ENCODE peak calls at places on chromosome 20, in five cellular contexts. K is cardiac fibroblast; L is HS-5; Z is activated T-cell treated with anti-CD3 and anti-CD28 coated beads, Interleukin-2, amount 50 U/mL, for 72 hours; V is T-helper 2 cell treated with Interferon-gamma antibody and Interleukin-4, amounts not matched to agents 5 μg/mL and 100 μg/mL, for 36 hours. H is an unnamed sample.
A peak's percentile ranks its signal among the peaks of the same experiment; 100 is the strongest.

GRCh38 chr20:49091762-49092161 is 45.6 kb downstream of the CSE1L start:
- DNase-seq in K (no peak), L (no peak), Z (no peak), V (no peak), H (no peak)

GRCh38 chr20:38111366-38112232 is 53.5 kb downstream of the TGM2 start:
- DNase-seq in K (no peak), L (no peak), Z (no peak), V (no peak), H (no peak)

GRCh38 chr20:58702859-58703648 is 10.5 kb downstream of the NPEPL1 start:
- DNase-seq in K (no peak), L (no peak), Z (no peak), V (no peak), H (no peak)

GRCh38 chr20:34544109-34544793 is 14.3 kb upstream of the MAP1LC3A start:
- DNase-seq in K (no peak), L (no peak), Z (peak; percentile 14), V (no peak), H (no peak)

GRCh38 chr20:40688129-40689099 is 622 bp downstream of the MAFB start:
- DNase-seq in K (no peak), L (no peak), Z (no peak), V (no peak), H (no peak)

GRCh38 chr20:21514553-21515251 is 838 bp upstream of the NKX2-2 start:
- DNase-seq in K (no peak), L (no peak), Z (no peak), V (no peak), H (no peak)

GRCh38 chr20:37651932-37652331 is 41.9 kb upstream of the CTNNBL1 start:
- DNase-seq in K (peak; percentile 53), L (no peak), Z (peak; percentile 34), V (no peak), H (no peak)

GRCh38 chr20:32216396-32217142 is 8.9 kb downstream of the POFUT1 start:
- DNase-seq in K (no peak), L (no peak), Z (no peak), V (no peak), H (no peak)

GRCh38 chr20:49303211-49303610 is 25.4 kb upstream of the ZNFX1 start:
- DNase-seq in K (peak; percentile 74), L (peak; percentile 42), Z (no peak), V (no peak), H (peak; percentile 28)

GRCh38 chr20:56003111-56003800 is 2.1 kb downstream of the CBLN4 start:
- DNase-seq in K (no peak), L (no peak), Z (no peak), V (no peak), H (no peak)

GRCh38 chr20:52785678-52786077 is 186.5 kb upstream of the TSHZ2 start:
- DNase-seq in K (peak; percentile 26), L (peak; percentile 25), Z (no peak), V (no peak), H (no peak)

GRCh38 chr20:63534831-63535651 is 2.1 kb downstream of the PTK6 start:
- DNase-seq in K (no peak), L (no peak), Z (peak; percentile 8), V (no peak), H (no peak)

GRCh38 chr20:51400051-51400926 is 142.2 kb downstream of the NFATC2 start:
- DNase-seq in K (no peak), L (no peak), Z (peak; percentile 83), V (peak; percentile 86), H (no peak)

GRCh38 chr20:23923891-23924435 is 44.4 kb upstream of the CST5 start:
- DNase-seq in K (no peak), L (no peak), Z (no peak), V (no peak), H (no peak)

GRCh38 chr20:1764136-1765033 is 106.8 kb upstream of the SIRPG start:
- DNase-seq in K (peak; percentile 92), L (peak; percentile 43), Z (peak; percentile 66), V (peak; percentile 32), H (peak; percentile 39)

GRCh38 chr20:34249291-34249690 is 8.1 kb downstream of the ASIP start:
- DNase-seq in K (peak; percentile 42), L (no peak), Z (peak; percentile 42), V (peak; percentile 31), H (no peak)

GRCh38 chr20:48877299-48877698 is 44.2 kb upstream of the ARFGEF2 start:
- DNase-seq in K (no peak), L (no peak), Z (no peak), V (no peak), H (no peak)

GRCh38 chr20:63122626-63123025 is 93.3 kb downstream of the YTHDF1 start:
- DNase-seq in K (no peak), L (no peak), Z (no peak), V (no peak), H (no peak)

GRCh38 chr20:51412991-51413471 is 129.5 kb downstream of the NFATC2 start:
- DNase-seq in K (peak; percentile 25), L (no peak), Z (no peak), V (no peak), H (peak; percentile 63)

GRCh38 chr20:16201191-16201590 is 372.1 kb downstream of the KIF16B start:
- DNase-seq in K (no peak), L (no peak), Z (no peak), V (no peak), H (no peak)

GRCh38 chr20:25580711-25581110 is 4.6 kb downstream of the NINL start:
- DNase-seq in K (peak; percentile 47), L (no peak), Z (no peak), V (no peak), H (no peak)

GRCh38 chr20:25196701-25197120 is 1.2 kb downstream of the ENTPD6 start:
- DNase-seq in K (no peak), L (no peak), Z (no peak), V (no peak), H (no peak)

GRCh38 chr20:57843941-57844625 is 134.3 kb upstream of the PMEPA1 start:
- DNase-seq in K (no peak), L (no peak), Z (no peak), V (no peak), H (no peak)

GRCh38 chr20:37850724-37851123 is 52.2 kb upstream of the VSTM2L start:
- DNase-seq in K (no peak), L (no peak), Z (no peak), V (no peak), H (no peak)

GRCh38 chr20:37223053-37223452 is 38.6 kb downstream of the GHRH start:
- DNase-seq in K (peak; percentile 89), L (peak; percentile 91), Z (no peak), V (no peak), H (no peak)

GRCh38 chr20:19711126-19711525 is 46.9 kb upstream of the RIN2 start:
- DNase-seq in K (no peak), L (no peak), Z (no peak), V (no peak), H (no peak)

GRCh38 chr20:3729378-3729777 is 3.1 kb upstream of the HSPA12B start:
- DNase-seq in K (no peak), L (no peak), Z (no peak), V (no peak), H (no peak)

GRCh38 chr20:62860924-62861691 is 514 bp downstream of the TCFL5 start:
- DNase-seq in K (no peak), L (no peak), Z (peak; percentile 56), V (peak; percentile 24), H (no peak)

GRCh38 chr20:51187318-51187717 is 164.4 kb upstream of the KCNG1 start:
- DNase-seq in K (no peak), L (no peak), Z (no peak), V (no peak), H (no peak)